ENCODE peak calls at places on chromosomes 4 and X, in eight cellular contexts. W is stimulated activated CD4-positive, alpha-beta T cell treated with anti-CD3 and anti-CD28 coated beads, TNF-alpha, amount 100 ng/mL, for 1 hour; Z is GM12891; F is stomach; C is left cardiac atrium; O is NCI-H1105 treated with DMSO at 0.1 percent for 48 hours; V is DND-41; Q is activated T-helper 1 cell treated with anti-CD3 and anti-CD28 coated beads, Interleukin-2, amount 50 U/mL, for 16 hours. E is an unnamed sample.

GRCh38 chrX:98065151-98065550 is 1181.4 kb downstream of the RPA4 start:
- DNase-seq in W (no peak), Z (no peak), F (no peak), C (no peak), O (no peak), V (no peak), Q (no peak), E (no peak)

GRCh38 chr4:110033994-110034393 is 121.3 kb downstream of the EGF start:
- DNase-seq in W (no peak), Z (peak; percentile 25), F (no peak), C (no peak), O (no peak), V (no peak), Q (no peak), E (no peak)

GRCh38 chr4:66475596-66475995 is 805.3 kb upstream of the EPHA5 start:
- DNase-seq in W (no peak), Z (no peak), F (no peak), C (no peak), O (no peak), V (peak; percentile 14), Q (no peak), E (no peak)

GRCh38 chr4:25313194-25313895 is 771 bp downstream of the ZCCHC4 start:
- DNase-seq in W (no peak), Z (no peak), F (no peak), C (no peak), O (no peak), V (no peak), Q (no peak), E (no peak)

GRCh38 chrX:23317799-23318724 is 16.6 kb upstream of the PTCHD1 start:
- DNase-seq in W (no peak), Z (no peak), F (no peak), C (no peak), O (no peak), V (peak; percentile 47), Q (no peak), E (no peak)

GRCh38 chr4:138573246-138573645 is 331.1 kb upstream of the SLC7A11 start:
- DNase-seq in W (no peak), Z (no peak), F (no peak), C (no peak), O (no peak), V (no peak), Q (no peak), E (no peak)

GRCh38 chr4:46506876-46507275 is 116.9 kb upstream of the GABRA2 start:
- DNase-seq in W (no peak), Z (no peak), F (no peak), C (no peak), O (no peak), V (no peak), Q (no peak), E (no peak)

GRCh38 chr4:145930592-145930991 is 8.0 kb downstream of the ZNF827 start:
- DNase-seq in W (no peak), Z (no peak), F (no peak), C (no peak), O (no peak), V (no peak), Q (no peak), E (no peak)

GRCh38 chr4:135325264-135325663 is 1123.7 kb upstream of the PABPC4L start:
- DNase-seq in W (no peak), Z (no peak), F (no peak), C (no peak), O (no peak), V (no peak), Q (no peak), E (no peak)

GRCh38 chr4:37828843-37829242 is 2.4 kb downstream of the PGM2 start:
- DNase-seq in W (no peak), Z (no peak), F (no peak), C (no peak), O (no peak), V (no peak), Q (no peak), E (no peak)

GRCh38 chrX:115591420-115591819 is 30.4 kb downstream of the PLS3 start:
- DNase-seq in W (no peak), Z (no peak), F (no peak), C (no peak), O (no peak), V (no peak), Q (no peak), E (no peak)

GRCh38 chr4:85257817-85258216 is 217.1 kb upstream of the ARHGAP24 start:
- DNase-seq in W (no peak), Z (no peak), F (no peak), C (no peak), O (no peak), V (no peak), Q (no peak), E (no peak)

GRCh38 chr4:150769235-150769634 is 187.3 kb downstream of the MAB21L2 start:
- DNase-seq in W (no peak), Z (no peak), F (no peak), C (no peak), O (no peak), V (no peak), Q (no peak), E (no peak)

GRCh38 chr4:152965614-152966013 is 29.5 kb downstream of the FHDC1 start:
- DNase-seq in W (no peak), Z (no peak), F (no peak), C (no peak), O (no peak), V (no peak), Q (no peak), E (no peak)

GRCh38 chr4:43369036-43369594 is 476.6 kb downstream of the GRXCR1 start:
- DNase-seq in W (no peak), Z (no peak), F (no peak), C (no peak), O (no peak), V (no peak), Q (no peak), E (no peak)

GRCh38 chrX:119870626-119871131 is 854 bp downstream of the RNF113A start:
- DNase-seq in W (no peak), Z (no peak), F (no peak), C (peak; percentile 28), O (peak; percentile 19), V (peak; percentile 48), Q (no peak), E (no peak)